ENCODE peak calls at places on chromosomes 11 and 22, in seven cellular contexts. G is foreskin fibroblast, M is fibroblast of mammary gland, E is GM10248, Y is mesothelial cell of epicardium, I is GM12878, W is HCT116. X is an unnamed sample.

GRCh38 chr22:42399315-42400271 is 32.6 kb downstream of the NFAM1 start:
- DNase-seq in M (no peak), W (no peak), Y (no peak), E (no peak), I (no peak), G (no peak), X (peak; percentile 50)

GRCh38 chr11:108223449-108224149 is 732 bp downstream of the ATM start:
- DNase-seq in E (peak; percentile 32), I (no peak), Y (no peak), M (peak; percentile 32), W (no peak), G (no peak), X (peak; percentile 38)

GRCh38 chr22:42868751-42869251 is 11.7 kb upstream of the ARFGAP3 start:
- DNase-seq in G (no peak), W (no peak), M (peak; percentile 47), E (no peak), Y (no peak), I (no peak), X (no peak)

GRCh38 chr11:93476796-93477195 is 66.4 kb downstream of the SMCO4 start:
- DNase-seq in W (no peak), E (no peak), G (peak; percentile 9), I (no peak), Y (no peak), M (peak; percentile 21), X (peak; percentile 64)

GRCh38 chr22:19530751-19531150 is 6.5 kb upstream of the CLDN5 start:
- DNase-seq in M (no peak), I (no peak), Y (no peak), E (no peak), G (no peak), W (no peak), X (no peak)

GRCh38 chr11:115761348-115761747 is 257.1 kb upstream of the CADM1 start:
- DNase-seq in W (no peak), I (no peak), G (no peak), E (no peak), Y (no peak), M (no peak), X (no peak)

GRCh38 chr11:46371994-46372393 is 9.5 kb upstream of the MDK start:
- DNase-seq in M (no peak), Y (no peak), E (no peak), G (no peak), I (no peak), W (no peak), X (no peak)

GRCh38 chr11:2647953-2648352 is 51.8 kb downstream of the KCNQ1OT1 start:
- DNase-seq in Y (no peak), G (no peak), I (no peak), E (no peak), W (no peak), M (no peak), X (no peak)

GRCh38 chr11:15248749-15249148 is 134.0 kb downstream of the INSC start:
- DNase-seq in Y (no peak), M (no peak), E (no peak), G (no peak), I (no peak), W (no peak), X (no peak)

GRCh38 chr22:27113211-27114030 is 456.0 kb downstream of the MIAT start:
- DNase-seq in E (no peak), G (peak; percentile 91), M (peak; percentile 89), W (peak; percentile 95), Y (no peak), I (no peak), X (peak; percentile 90)

GRCh38 chr11:87224486-87224885 is 186.8 kb downstream of the TMEM135 start:
- DNase-seq in M (no peak), E (no peak), I (no peak), W (no peak), Y (no peak), G (no peak), X (peak; percentile 30)

GRCh38 chr11:110305169-110306018 is 9.0 kb upstream of the RDX start:
- DNase-seq in I (no peak), Y (no peak), G (no peak), W (no peak), E (no peak), M (no peak), X (peak; percentile 47)

GRCh38 chr11:115257286-115258077 is 246.7 kb downstream of the CADM1 start:
- DNase-seq in W (no peak), M (no peak), E (no peak), Y (no peak), G (no peak), I (no peak), X (no peak)

DNA sequence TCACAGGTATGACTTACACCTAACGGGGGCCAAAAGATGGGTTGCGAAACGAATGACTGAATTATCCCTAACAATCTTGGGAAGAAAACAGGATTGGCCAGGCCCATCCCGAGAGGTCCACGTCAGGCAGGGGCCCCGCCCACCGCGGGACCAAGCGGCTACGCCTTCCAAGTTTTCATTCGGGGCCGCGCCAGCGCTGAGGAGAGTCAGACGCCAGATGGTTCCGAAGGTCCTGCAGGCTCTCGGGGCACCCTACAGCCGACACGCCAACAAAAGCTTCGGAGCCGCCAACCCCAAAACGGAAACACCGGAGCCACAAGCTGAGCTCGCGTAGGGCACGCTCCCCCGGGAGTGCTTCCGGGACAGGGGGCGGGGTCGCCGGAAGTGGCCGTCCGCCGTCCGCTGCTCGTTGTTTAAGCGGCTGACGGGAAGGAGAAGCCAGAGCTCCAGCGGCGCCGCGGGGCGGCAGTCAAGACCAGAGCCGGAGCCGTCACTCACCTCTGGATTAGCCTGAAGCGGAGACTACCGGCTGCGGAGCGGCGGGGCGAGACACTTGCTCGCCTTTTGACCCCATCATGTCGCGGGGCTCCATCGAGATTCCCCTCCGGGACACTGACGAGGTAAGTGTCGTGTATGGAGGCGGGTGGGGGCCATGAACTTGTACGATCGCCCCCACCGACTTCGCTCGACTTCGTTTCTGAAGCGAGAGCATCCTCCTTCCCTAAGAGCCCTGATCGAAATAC is at the start of gene CTR9:
- DNase-seq in G (peak; percentile 89), M (peak; percentile 92), Y (peak; percentile 85), E (peak; percentile 91), W (peak; percentile 83), I (peak; percentile 68), X (peak; percentile 93)
- TF ChIP-seq CTCF in G (no peak), M (peak; percentile 8), Y (no peak), E (peak; percentile 53), W (no peak), I (peak; percentile 20), X (peak; percentile 39)

DNA sequence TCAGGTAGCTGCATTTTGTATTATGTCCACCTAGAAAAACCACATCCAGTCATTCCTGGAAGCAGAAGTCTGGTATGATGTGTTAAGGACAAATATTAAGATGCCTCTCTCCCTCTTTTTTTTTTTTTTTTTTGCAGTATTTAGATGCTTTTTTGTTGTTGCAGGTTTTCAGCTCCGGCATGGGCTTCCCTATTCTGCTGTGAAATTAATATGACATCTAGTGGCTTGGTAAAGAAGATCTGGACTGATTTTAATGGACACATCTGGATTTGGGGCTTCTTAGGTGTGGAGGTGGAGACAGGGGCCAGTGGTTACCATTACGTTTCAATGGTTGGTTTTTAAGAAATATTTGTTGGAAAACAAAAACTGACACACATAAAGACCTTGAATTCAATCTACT is 47.5 kb upstream of the RASSF10 start:
- DNase-seq in G (no peak), E (no peak), I (no peak), W (no peak), M (peak; percentile 42), Y (no peak), X (peak; percentile 56)
- TF ChIP-seq CTCF in G (no peak), E (no peak), I (no peak), W (peak; percentile 11), M (peak; percentile 21), Y (no peak), X (peak; percentile 42)

GRCh38 chr11:32713496-32713895 is 81.0 kb downstream of the CCDC73 start:
- DNase-seq in Y (no peak), W (peak; percentile 8), I (no peak), M (peak; percentile 11), E (no peak), G (no peak), X (peak; percentile 15)
- TF ChIP-seq CTCF in Y (no peak), W (peak; percentile 68), I (peak; percentile 16), M (peak; percentile 39), E (peak; percentile 35), G (no peak), X (peak; percentile 26)

GRCh38 chr11:127136438-127136837 is 135.9 kb upstream of the KIRREL3 start:
- DNase-seq in E (no peak), M (no peak), Y (no peak), G (no peak), I (no peak), W (no peak), X (no peak)
- TF ChIP-seq CTCF in E (no peak), M (no peak), Y (no peak), G (no peak), I (no peak), W (no peak), X (no peak)

DNA sequence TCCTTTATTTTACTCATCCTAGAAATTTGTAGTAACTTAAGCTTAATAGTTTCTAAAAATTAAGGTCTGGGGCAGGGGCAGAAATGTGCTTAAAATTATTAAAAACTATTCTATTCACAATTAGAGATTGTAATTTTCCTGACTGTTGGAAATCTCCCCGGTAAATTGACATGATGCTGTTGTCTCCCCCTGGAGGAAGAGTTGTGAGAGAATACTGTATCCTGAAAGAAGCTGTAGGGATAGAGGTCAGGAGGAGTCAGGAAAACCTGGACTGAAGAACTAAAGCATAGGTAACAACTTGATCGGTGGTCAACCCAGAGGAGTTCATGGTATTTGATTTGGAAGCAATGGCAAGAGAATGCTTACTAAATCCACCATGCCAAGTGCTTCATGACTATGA is 16.2 kb upstream of the ESAM start:
- DNase-seq in M (no peak), G (no peak), I (no peak), E (no peak), W (peak; percentile 8), Y (no peak), X (no peak)
- TF ChIP-seq CTCF in M (peak; percentile 29), G (peak; percentile 14), I (no peak), E (no peak), W (peak; percentile 56), Y (no peak), X (peak; percentile 43)

GRCh38 chr11:128484172-128484571 is 103.2 kb downstream of the ETS1 start:
- DNase-seq in W (no peak), Y (no peak), G (no peak), E (no peak), I (no peak), M (no peak), X (no peak)
- TF ChIP-seq CTCF in W (peak; percentile 38), Y (no peak), G (no peak), E (peak; percentile 18), I (no peak), M (peak; percentile 9), X (no peak)

GRCh38 chr11:132123854-132124835 is 753.7 kb downstream of the NTM start:
- DNase-seq in W (no peak), I (peak; percentile 28), E (no peak), G (no peak), M (no peak), Y (no peak), X (no peak)
- TF ChIP-seq CTCF in W (no peak), I (peak; percentile 11), E (no peak), G (no peak), M (no peak), Y (no peak), X (peak; percentile 7)

DNA sequence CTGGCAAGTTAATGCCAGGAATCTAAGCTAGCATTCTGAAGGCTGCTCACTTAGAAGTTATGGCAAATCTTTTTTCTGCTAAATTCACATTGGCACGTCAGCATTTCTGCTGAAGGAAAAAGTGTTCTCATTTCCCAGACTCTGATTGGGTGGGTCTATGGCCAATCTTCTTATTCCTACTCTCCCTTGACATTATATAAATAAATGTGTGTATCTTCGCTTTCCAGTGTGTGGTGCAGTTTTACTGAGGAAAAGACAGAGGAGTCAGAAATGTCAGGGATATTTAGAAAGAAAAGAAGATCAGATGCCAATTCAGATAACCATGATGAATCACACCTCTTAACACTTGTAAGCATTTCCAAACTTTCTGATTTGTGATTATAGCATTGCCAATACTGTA is 3.2 kb upstream of the BDNF start:
- DNase-seq in I (no peak), W (no peak), Y (no peak), M (peak; percentile 29), G (no peak), E (no peak), X (peak; percentile 82)
- TF ChIP-seq CTCF in I (no peak), W (peak; percentile 16), Y (no peak), M (no peak), G (no peak), E (no peak), X (peak; percentile 29)

X was measured in choroid plexus epithelial cell.